ENCODE peak calls at places on chromosomes 1 and 21, in nine cellular contexts. One of them, this sample, is unnamed.

GRCh38 chr1:15158506-15159165 is 5.1 kb downstream of the TMEM51 start:
- DNase-seq in fibroblast of lung: peak
- DNase-seq in Caco-2: no peak
- DNase-seq in fibroblast of pulmonary artery: peak
- DNase-seq in prostate gland: no peak
- DNase-seq in WTC11: no peak
- DNase-seq in HFF-Myc: no peak
- DNase-seq in GM23338: no peak
- DNase-seq in nephron progenitor cell: no peak
- DNase-seq in this sample: no peak

GRCh38 chr1:37513795-37514349 is 694 bp downstream of the MEAF6 start:
- DNase-seq in fibroblast of lung: no peak
- DNase-seq in Caco-2: peak
- DNase-seq in fibroblast of pulmonary artery: no peak
- DNase-seq in prostate gland: no peak
- DNase-seq in WTC11: peak
- DNase-seq in HFF-Myc: no peak
- DNase-seq in GM23338: peak
- DNase-seq in nephron progenitor cell: peak
- DNase-seq in this sample: peak

GRCh38 chr1:223482766-223483165 is 89.6 kb downstream of the CCDC185 start:
- DNase-seq in fibroblast of lung: no peak
- DNase-seq in Caco-2: no peak
- DNase-seq in fibroblast of pulmonary artery: no peak
- DNase-seq in prostate gland: no peak
- DNase-seq in WTC11: no peak
- DNase-seq in HFF-Myc: no peak
- DNase-seq in GM23338: no peak
- DNase-seq in nephron progenitor cell: no peak
- DNase-seq in this sample: no peak

GRCh38 chr1:49351744-49352143 is 575.1 kb upstream of the BEND5 start:
- DNase-seq in fibroblast of lung: no peak
- DNase-seq in Caco-2: no peak
- DNase-seq in fibroblast of pulmonary artery: no peak
- DNase-seq in prostate gland: no peak
- DNase-seq in WTC11: no peak
- DNase-seq in HFF-Myc: no peak
- DNase-seq in GM23338: peak
- DNase-seq in nephron progenitor cell: no peak
- DNase-seq in this sample: no peak

GRCh38 chr1:56433056-56433577 is 146.2 kb downstream of the PLPP3 start:
- DNase-seq in fibroblast of lung: no peak
- DNase-seq in Caco-2: no peak
- DNase-seq in fibroblast of pulmonary artery: no peak
- DNase-seq in prostate gland: no peak
- DNase-seq in WTC11: no peak
- DNase-seq in HFF-Myc: no peak
- DNase-seq in GM23338: no peak
- DNase-seq in nephron progenitor cell: no peak
- DNase-seq in this sample: no peak

GRCh38 chr1:203306970-203307541 is 1.7 kb downstream of the BTG2 start:
- DNase-seq in fibroblast of lung: no peak
- DNase-seq in Caco-2: no peak
- DNase-seq in fibroblast of pulmonary artery: no peak
- DNase-seq in prostate gland: no peak
- DNase-seq in WTC11: peak
- DNase-seq in HFF-Myc: no peak
- DNase-seq in GM23338: no peak
- DNase-seq in nephron progenitor cell: peak
- DNase-seq in this sample: peak

GRCh38 chr1:15706751-15707150 is 22.6 kb downstream of the PLEKHM2 start:
- DNase-seq in fibroblast of lung: no peak
- DNase-seq in Caco-2: no peak
- DNase-seq in fibroblast of pulmonary artery: no peak
- DNase-seq in prostate gland: no peak
- DNase-seq in WTC11: no peak
- DNase-seq in HFF-Myc: no peak
- DNase-seq in GM23338: no peak
- DNase-seq in nephron progenitor cell: no peak
- DNase-seq in this sample: no peak

GRCh38 chr1:107405241-107405640 is 264.4 kb downstream of the NTNG1 start:
- DNase-seq in fibroblast of lung: peak
- DNase-seq in Caco-2: no peak
- DNase-seq in fibroblast of pulmonary artery: peak
- DNase-seq in prostate gland: no peak
- DNase-seq in WTC11: no peak
- DNase-seq in HFF-Myc: peak
- DNase-seq in GM23338: no peak
- DNase-seq in nephron progenitor cell: no peak
- DNase-seq in this sample: no peak

GRCh38 chr21:31503939-31504338 is 155.6 kb upstream of the SOD1 start:
- DNase-seq in fibroblast of lung: no peak
- DNase-seq in Caco-2: no peak
- DNase-seq in fibroblast of pulmonary artery: no peak
- DNase-seq in prostate gland: peak
- DNase-seq in WTC11: no peak
- DNase-seq in HFF-Myc: no peak
- DNase-seq in GM23338: no peak
- DNase-seq in nephron progenitor cell: no peak
- DNase-seq in this sample: no peak

GRCh38 chr21:31505975-31506374 is 153.5 kb upstream of the SOD1 start:
- DNase-seq in fibroblast of lung: no peak
- DNase-seq in Caco-2: no peak
- DNase-seq in fibroblast of pulmonary artery: no peak
- DNase-seq in prostate gland: no peak
- DNase-seq in WTC11: no peak
- DNase-seq in HFF-Myc: no peak
- DNase-seq in GM23338: peak
- DNase-seq in nephron progenitor cell: no peak
- DNase-seq in this sample: no peak

GRCh38 chr21:31514598-31514997 is 144.9 kb upstream of the SOD1 start:
- DNase-seq in fibroblast of lung: no peak
- DNase-seq in Caco-2: no peak
- DNase-seq in fibroblast of pulmonary artery: no peak
- DNase-seq in prostate gland: peak
- DNase-seq in WTC11: peak
- DNase-seq in HFF-Myc: no peak
- DNase-seq in GM23338: peak
- DNase-seq in nephron progenitor cell: peak
- DNase-seq in this sample: no peak

GRCh38 chr21:31511258-31511657 is 148.2 kb upstream of the SOD1 start:
- DNase-seq in fibroblast of lung: no peak
- DNase-seq in Caco-2: no peak
- DNase-seq in fibroblast of pulmonary artery: no peak
- DNase-seq in prostate gland: no peak
- DNase-seq in WTC11: no peak
- DNase-seq in HFF-Myc: no peak
- DNase-seq in GM23338: no peak
- DNase-seq in nephron progenitor cell: no peak
- DNase-seq in this sample: no peak

GRCh38 chr21:31509108-31510017 is 150.1 kb upstream of the SOD1 start:
- DNase-seq in fibroblast of lung: no peak
- DNase-seq in Caco-2: peak
- DNase-seq in fibroblast of pulmonary artery: peak
- DNase-seq in prostate gland: no peak
- DNase-seq in WTC11: peak
- DNase-seq in HFF-Myc: no peak
- DNase-seq in GM23338: peak
- DNase-seq in nephron progenitor cell: peak
- DNase-seq in this sample: no peak
- TF ChIP-seq CTCF in fibroblast of lung: no peak
- TF ChIP-seq CTCF in Caco-2: no peak
- TF ChIP-seq CTCF in fibroblast of pulmonary artery: peak
- TF ChIP-seq CTCF in prostate gland: no peak
- TF ChIP-seq CTCF in WTC11: peak
- TF ChIP-seq CTCF in HFF-Myc: no peak
- TF ChIP-seq CTCF in GM23338: peak
- TF ChIP-seq CTCF in nephron progenitor cell: no peak
- TF ChIP-seq CTCF in this sample: no peak

GRCh38 chr1:3356827-3357457 is 97.5 kb upstream of the ARHGEF16 start:
- DNase-seq in fibroblast of lung: no peak
- DNase-seq in Caco-2: no peak
- DNase-seq in fibroblast of pulmonary artery: no peak
- DNase-seq in prostate gland: no peak
- DNase-seq in WTC11: no peak
- DNase-seq in HFF-Myc: no peak
- DNase-seq in GM23338: peak
- DNase-seq in nephron progenitor cell: no peak
- DNase-seq in this sample: no peak
- TF ChIP-seq CTCF in fibroblast of lung: no peak
- TF ChIP-seq CTCF in Caco-2: no peak
- TF ChIP-seq CTCF in fibroblast of pulmonary artery: no peak
- TF ChIP-seq CTCF in prostate gland: no peak
- TF ChIP-seq CTCF in WTC11: no peak
- TF ChIP-seq CTCF in HFF-Myc: no peak
- TF ChIP-seq CTCF in GM23338: no peak
- TF ChIP-seq CTCF in nephron progenitor cell: no peak
- TF ChIP-seq CTCF in this sample: no peak

DNA sequence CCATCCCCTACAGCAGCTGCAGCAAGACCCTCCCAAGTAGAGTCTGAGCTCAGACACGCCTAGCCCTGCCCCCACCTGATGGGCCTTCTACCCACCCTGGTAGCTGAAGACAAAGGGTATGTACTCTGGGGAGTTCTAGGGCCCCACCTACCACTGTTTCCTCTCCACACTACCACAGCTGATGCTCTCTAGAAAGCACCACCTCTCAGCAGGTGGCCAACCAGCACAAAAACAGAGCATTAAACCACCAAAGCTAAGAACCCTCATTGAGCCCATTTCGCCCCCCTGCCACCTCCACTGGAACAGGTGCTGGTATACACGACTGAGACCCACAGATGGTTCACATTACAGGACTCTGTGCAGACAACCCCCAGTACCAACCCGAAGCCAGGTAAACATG is 258.9 kb downstream of the SETD4 start:
- DNase-seq in fibroblast of lung: no peak
- DNase-seq in Caco-2: no peak
- DNase-seq in fibroblast of pulmonary artery: no peak
- DNase-seq in prostate gland: no peak
- DNase-seq in WTC11: no peak
- DNase-seq in HFF-Myc: no peak
- DNase-seq in GM23338: no peak
- DNase-seq in nephron progenitor cell: no peak
- DNase-seq in this sample: no peak
- TF ChIP-seq CTCF in fibroblast of lung: no peak
- TF ChIP-seq CTCF in Caco-2: no peak
- TF ChIP-seq CTCF in fibroblast of pulmonary artery: no peak
- TF ChIP-seq CTCF in prostate gland: no peak
- TF ChIP-seq CTCF in WTC11: no peak
- TF ChIP-seq CTCF in HFF-Myc: no peak
- TF ChIP-seq CTCF in GM23338: no peak
- TF ChIP-seq CTCF in nephron progenitor cell: no peak
- TF ChIP-seq CTCF in this sample: no peak

GRCh38 chr1:157429841-157430240 is 122.5 kb downstream of the FCRL5 start:
- DNase-seq in fibroblast of lung: no peak
- DNase-seq in Caco-2: no peak
- DNase-seq in fibroblast of pulmonary artery: peak
- DNase-seq in prostate gland: no peak
- DNase-seq in WTC11: no peak
- DNase-seq in HFF-Myc: no peak
- DNase-seq in GM23338: no peak
- DNase-seq in nephron progenitor cell: no peak
- DNase-seq in this sample: no peak

GRCh38 chr1:157437301-157437700 is 115.0 kb downstream of the FCRL5 start:
- DNase-seq in fibroblast of lung: no peak
- DNase-seq in Caco-2: no peak
- DNase-seq in fibroblast of pulmonary artery: no peak
- DNase-seq in prostate gland: no peak
- DNase-seq in WTC11: no peak
- DNase-seq in HFF-Myc: no peak
- DNase-seq in GM23338: no peak
- DNase-seq in nephron progenitor cell: no peak
- DNase-seq in this sample: no peak

DNA sequence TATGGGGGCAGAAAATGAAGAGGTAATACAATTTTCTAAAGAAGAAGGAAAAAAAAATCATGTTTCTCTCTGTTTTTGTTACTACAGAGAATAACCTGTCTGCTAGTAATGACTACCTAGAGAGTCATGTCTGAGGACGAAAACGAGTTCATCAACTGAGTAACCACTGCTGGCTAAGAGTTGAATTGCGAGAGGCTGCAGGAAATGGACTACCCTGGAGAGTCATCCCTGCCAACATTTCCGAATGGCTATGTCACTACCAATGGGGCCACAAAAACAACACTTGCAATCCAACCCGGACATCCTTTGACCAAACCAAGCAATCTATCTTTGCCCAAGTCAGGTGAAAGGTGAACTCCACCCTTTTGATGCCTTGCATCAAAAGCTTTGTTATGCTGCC is 120.6 kb downstream of the FCRL5 start:
- DNase-seq in fibroblast of lung: no peak
- DNase-seq in Caco-2: no peak
- DNase-seq in fibroblast of pulmonary artery: peak
- DNase-seq in prostate gland: no peak
- DNase-seq in WTC11: no peak
- DNase-seq in HFF-Myc: no peak
- DNase-seq in GM23338: no peak
- DNase-seq in nephron progenitor cell: no peak
- DNase-seq in this sample: no peak
- TF ChIP-seq CTCF in fibroblast of lung: no peak
- TF ChIP-seq CTCF in Caco-2: no peak
- TF ChIP-seq CTCF in fibroblast of pulmonary artery: no peak
- TF ChIP-seq CTCF in prostate gland: no peak
- TF ChIP-seq CTCF in WTC11: no peak
- TF ChIP-seq CTCF in HFF-Myc: no peak
- TF ChIP-seq CTCF in GM23338: no peak
- TF ChIP-seq CTCF in nephron progenitor cell: no peak
- TF ChIP-seq CTCF in this sample: no peak

GRCh38 chr21:24076179-24076578 is 1531.1 kb downstream of the MRPL39 start:
- DNase-seq in fibroblast of lung: peak
- DNase-seq in Caco-2: no peak
- DNase-seq in fibroblast of pulmonary artery: peak
- DNase-seq in prostate gland: no peak
- DNase-seq in WTC11: no peak
- DNase-seq in HFF-Myc: no peak
- DNase-seq in GM23338: no peak
- DNase-seq in nephron progenitor cell: no peak
- DNase-seq in this sample: peak
- TF ChIP-seq CTCF in fibroblast of lung: no peak
- TF ChIP-seq CTCF in Caco-2: no peak
- TF ChIP-seq CTCF in fibroblast of pulmonary artery: peak
- TF ChIP-seq CTCF in prostate gland: no peak
- TF ChIP-seq CTCF in WTC11: no peak
- TF ChIP-seq CTCF in HFF-Myc: no peak
- TF ChIP-seq CTCF in GM23338: peak
- TF ChIP-seq CTCF in nephron progenitor cell: no peak
- TF ChIP-seq CTCF in this sample: no peak

GRCh38 chr1:60978421-60979357 is 103.7 kb upstream of the NFIA start:
- DNase-seq in fibroblast of lung: peak
- DNase-seq in Caco-2: peak
- DNase-seq in fibroblast of pulmonary artery: peak
- DNase-seq in prostate gland: peak
- DNase-seq in WTC11: peak
- DNase-seq in HFF-Myc: no peak
- DNase-seq in GM23338: peak
- DNase-seq in nephron progenitor cell: no peak
- DNase-seq in this sample: peak
- TF ChIP-seq CTCF in fibroblast of lung: peak
- TF ChIP-seq CTCF in Caco-2: peak
- TF ChIP-seq CTCF in fibroblast of pulmonary artery: peak
- TF ChIP-seq CTCF in prostate gland: no peak
- TF ChIP-seq CTCF in WTC11: no peak
- TF ChIP-seq CTCF in HFF-Myc: peak
- TF ChIP-seq CTCF in GM23338: peak
- TF ChIP-seq CTCF in nephron progenitor cell: peak
- TF ChIP-seq CTCF in this sample: peak

GRCh38 chr1:171929121-171929520 is 87.8 kb downstream of the DNM3 start:
- DNase-seq in fibroblast of lung: no peak
- DNase-seq in Caco-2: no peak
- DNase-seq in fibroblast of pulmonary artery: no peak
- DNase-seq in prostate gland: no peak
- DNase-seq in WTC11: no peak
- DNase-seq in HFF-Myc: no peak
- DNase-seq in GM23338: no peak
- DNase-seq in nephron progenitor cell: no peak
- DNase-seq in this sample: no peak
- TF ChIP-seq CTCF in fibroblast of lung: no peak
- TF ChIP-seq CTCF in Caco-2: peak
- TF ChIP-seq CTCF in fibroblast of pulmonary artery: peak
- TF ChIP-seq CTCF in prostate gland: no peak
- TF ChIP-seq CTCF in WTC11: no peak
- TF ChIP-seq CTCF in HFF-Myc: peak
- TF ChIP-seq CTCF in GM23338: peak
- TF ChIP-seq CTCF in nephron progenitor cell: peak
- TF ChIP-seq CTCF in this sample: peak